ENCODE peak calls at places on chromosomes 4 and X, in seven cellular contexts. One of them, this sample, is unnamed.

GRCh38 chr4:93396274-93396673 is 432.3 kb upstream of the ATOH1 start:
- DNase-seq in MCF 10A: peak; percentile 79
- DNase-seq in T-helper 1 cell: no peak
- DNase-seq in A172: peak; percentile 51
- DNase-seq in hypothalamus: no peak
- DNase-seq in H7: no peak
- DNase-seq in omental fat pad: no peak
- DNase-seq in this sample: no peak

GRCh38 chrX:137290011-137290410 is 256.2 kb upstream of the GPR101 start:
- DNase-seq in H7: no peak
- DNase-seq in hypothalamus: no peak
- DNase-seq in MCF 10A: no peak
- DNase-seq in omental fat pad: no peak
- DNase-seq in T-helper 1 cell: no peak
- DNase-seq in A172: no peak
- DNase-seq in this sample: no peak

GRCh38 chr4:7959066-7959465 is 19.4 kb upstream of the AFAP1 start:
- DNase-seq in MCF 10A: no peak
- DNase-seq in omental fat pad: no peak
- DNase-seq in hypothalamus: no peak
- DNase-seq in A172: no peak
- DNase-seq in H7: no peak
- DNase-seq in T-helper 1 cell: no peak
- DNase-seq in this sample: no peak

GRCh38 chr4:26015133-26015651 is 101.2 kb downstream of the SMIM20 start:
- DNase-seq in omental fat pad: no peak
- DNase-seq in hypothalamus: peak; percentile 4
- DNase-seq in H7: no peak
- DNase-seq in MCF 10A: no peak
- DNase-seq in T-helper 1 cell: no peak
- DNase-seq in A172: no peak
- DNase-seq in this sample: peak; percentile 84

GRCh38 chr4:15781427-15782095 is 3.4 kb downstream of the CD38 start:
- DNase-seq in hypothalamus: no peak
- DNase-seq in MCF 10A: peak; percentile 65
- DNase-seq in T-helper 1 cell: peak; percentile 84
- DNase-seq in H7: no peak
- DNase-seq in A172: no peak
- DNase-seq in omental fat pad: no peak
- DNase-seq in this sample: no peak

GRCh38 chr4:122229857-122230256 is 77.7 kb downstream of the BLTP1 start:
- DNase-seq in A172: no peak
- DNase-seq in hypothalamus: no peak
- DNase-seq in H7: no peak
- DNase-seq in MCF 10A: no peak
- DNase-seq in omental fat pad: no peak
- DNase-seq in T-helper 1 cell: no peak
- DNase-seq in this sample: no peak

GRCh38 chr4:184316821-184317220 is 99.1 kb upstream of the ENPP6 start:
- DNase-seq in hypothalamus: no peak
- DNase-seq in omental fat pad: no peak
- DNase-seq in T-helper 1 cell: no peak
- DNase-seq in H7: no peak
- DNase-seq in A172: no peak
- DNase-seq in MCF 10A: no peak
- DNase-seq in this sample: no peak

GRCh38 chrX:126900937-126901336 is 81.4 kb downstream of the PRR32 start:
- DNase-seq in MCF 10A: no peak
- DNase-seq in hypothalamus: no peak
- DNase-seq in H7: no peak
- DNase-seq in A172: no peak
- DNase-seq in omental fat pad: no peak
- DNase-seq in T-helper 1 cell: no peak
- DNase-seq in this sample: no peak

GRCh38 chrX:16167181-16167580 is at the start of gene MAGEB17:
- DNase-seq in MCF 10A: no peak
- DNase-seq in hypothalamus: no peak
- DNase-seq in A172: no peak
- DNase-seq in omental fat pad: no peak
- DNase-seq in H7: peak; percentile 8
- DNase-seq in T-helper 1 cell: no peak
- DNase-seq in this sample: no peak

GRCh38 chr4:3715251-3716033 is 50.7 kb upstream of the ADRA2C start:
- DNase-seq in T-helper 1 cell: no peak
- DNase-seq in H7: no peak
- DNase-seq in A172: no peak
- DNase-seq in MCF 10A: no peak
- DNase-seq in hypothalamus: no peak
- DNase-seq in omental fat pad: no peak
- DNase-seq in this sample: no peak

GRCh38 chrX:69556094-69557011 is 52.2 kb downstream of the NALF2 start:
- DNase-seq in hypothalamus: no peak
- DNase-seq in MCF 10A: peak; percentile 89
- DNase-seq in H7: peak; percentile 62
- DNase-seq in A172: peak; percentile 25
- DNase-seq in omental fat pad: no peak
- DNase-seq in T-helper 1 cell: no peak
- DNase-seq in this sample: no peak

GRCh38 chrX:13894888-13895564 is 78.1 kb upstream of the GPM6B start:
- DNase-seq in A172: no peak
- DNase-seq in MCF 10A: peak; percentile 55
- DNase-seq in hypothalamus: no peak
- DNase-seq in H7: no peak
- DNase-seq in omental fat pad: no peak
- DNase-seq in T-helper 1 cell: no peak
- DNase-seq in this sample: no peak

GRCh38 chr4:60656171-60656570 is 544.0 kb upstream of the ADGRL3 start:
- DNase-seq in MCF 10A: no peak
- DNase-seq in A172: no peak
- DNase-seq in hypothalamus: no peak
- DNase-seq in T-helper 1 cell: no peak
- DNase-seq in H7: peak; percentile 7
- DNase-seq in omental fat pad: no peak
- DNase-seq in this sample: no peak

GRCh38 chrX:29662101-29662500 is 553.3 kb upstream of the MAGEB2 start:
- DNase-seq in omental fat pad: no peak
- DNase-seq in A172: peak; percentile 93
- DNase-seq in MCF 10A: peak; percentile 84
- DNase-seq in H7: no peak
- DNase-seq in hypothalamus: no peak
- DNase-seq in T-helper 1 cell: no peak
- DNase-seq in this sample: no peak

GRCh38 chrX:63434665-63435064 is 83.5 kb upstream of the SPIN4 start:
- DNase-seq in MCF 10A: peak; percentile 54
- DNase-seq in hypothalamus: no peak
- DNase-seq in omental fat pad: no peak
- DNase-seq in A172: peak; percentile 76
- DNase-seq in T-helper 1 cell: no peak
- DNase-seq in H7: no peak
- DNase-seq in this sample: no peak

GRCh38 chrX:71367396-71367795 is 1.2 kb downstream of the TAF1 start:
- DNase-seq in omental fat pad: no peak
- DNase-seq in A172: peak; percentile 0
- DNase-seq in H7: no peak
- DNase-seq in T-helper 1 cell: peak; percentile 13
- DNase-seq in MCF 10A: no peak
- DNase-seq in hypothalamus: no peak
- DNase-seq in this sample: no peak

GRCh38 chrX:132740316-132741123 is 217.9 kb downstream of the HS6ST2 start:
- DNase-seq in H7: peak; percentile 41
- DNase-seq in A172: no peak
- DNase-seq in T-helper 1 cell: no peak
- DNase-seq in omental fat pad: no peak
- DNase-seq in MCF 10A: peak; percentile 28
- DNase-seq in hypothalamus: no peak
- DNase-seq in this sample: no peak

GRCh38 chr4:20474119-20474518 is 222.4 kb downstream of the SLIT2 start:
- DNase-seq in omental fat pad: no peak
- DNase-seq in T-helper 1 cell: no peak
- DNase-seq in H7: no peak
- DNase-seq in A172: peak; percentile 23
- DNase-seq in MCF 10A: peak; percentile 53
- DNase-seq in hypothalamus: no peak
- DNase-seq in this sample: no peak

GRCh38 chr4:100278567-100278966 is 88.3 kb upstream of the DDIT4L start:
- DNase-seq in H7: no peak
- DNase-seq in MCF 10A: peak; percentile 8
- DNase-seq in A172: no peak
- DNase-seq in hypothalamus: no peak
- DNase-seq in T-helper 1 cell: no peak
- DNase-seq in omental fat pad: no peak
- DNase-seq in this sample: no peak

GRCh38 chrX:2928127-2928582 is 984 bp downstream of the ARSD start:
- DNase-seq in A172: no peak
- DNase-seq in H7: peak; percentile 94
- DNase-seq in hypothalamus: peak; percentile 36
- DNase-seq in MCF 10A: no peak
- DNase-seq in T-helper 1 cell: no peak
- DNase-seq in omental fat pad: no peak
- DNase-seq in this sample: peak; percentile 28

GRCh38 chrX:11239230-11239629 is 54.0 kb upstream of the AMELX start:
- DNase-seq in MCF 10A: no peak
- DNase-seq in T-helper 1 cell: no peak
- DNase-seq in A172: peak; percentile 34
- DNase-seq in hypothalamus: no peak
- DNase-seq in H7: no peak
- DNase-seq in omental fat pad: no peak
- DNase-seq in this sample: no peak

GRCh38 chrX:16739574-16739973 is 20.2 kb downstream of the SYAP1 start:
- DNase-seq in omental fat pad: no peak
- DNase-seq in A172: no peak
- DNase-seq in MCF 10A: no peak
- DNase-seq in hypothalamus: no peak
- DNase-seq in T-helper 1 cell: no peak
- DNase-seq in H7: no peak
- DNase-seq in this sample: no peak

GRCh38 chr4:23040539-23040938 is 347.8 kb downstream of the GBA3 start:
- DNase-seq in A172: no peak
- DNase-seq in MCF 10A: no peak
- DNase-seq in omental fat pad: no peak
- DNase-seq in H7: no peak
- DNase-seq in T-helper 1 cell: no peak
- DNase-seq in hypothalamus: no peak
- DNase-seq in this sample: no peak

GRCh38 chrX:10922841-10923240 is 188.3 kb upstream of the HCCS start:
- DNase-seq in A172: no peak
- DNase-seq in omental fat pad: no peak
- DNase-seq in hypothalamus: no peak
- DNase-seq in T-helper 1 cell: no peak
- DNase-seq in MCF 10A: no peak
- DNase-seq in H7: no peak
- DNase-seq in this sample: no peak

GRCh38 chr4:7941111-7942018 is 1.7 kb upstream of the AFAP1 start:
- DNase-seq in omental fat pad: no peak
- DNase-seq in hypothalamus: no peak
- DNase-seq in H7: no peak
- DNase-seq in MCF 10A: peak; percentile 43
- DNase-seq in T-helper 1 cell: no peak
- DNase-seq in A172: peak; percentile 63
- DNase-seq in this sample: no peak

GRCh38 chr4:128558896-128559669 is 250.4 kb upstream of the JADE1 start:
- DNase-seq in hypothalamus: no peak
- DNase-seq in A172: no peak
- DNase-seq in MCF 10A: no peak
- DNase-seq in omental fat pad: no peak
- DNase-seq in H7: no peak
- DNase-seq in T-helper 1 cell: no peak
- DNase-seq in this sample: no peak

GRCh38 chrX:153820601-153821000 is 9.7 kb downstream of the PDZD4 start:
- DNase-seq in omental fat pad: no peak
- DNase-seq in H7: peak; percentile 38
- DNase-seq in T-helper 1 cell: no peak
- DNase-seq in hypothalamus: no peak
- DNase-seq in A172: no peak
- DNase-seq in MCF 10A: no peak
- DNase-seq in this sample: no peak

GRCh38 chrX:109847257-109848187 is 114.5 kb upstream of the ACSL4 start:
- DNase-seq in omental fat pad: no peak
- DNase-seq in A172: peak; percentile 10
- DNase-seq in T-helper 1 cell: peak; percentile 17
- DNase-seq in MCF 10A: peak; percentile 90
- DNase-seq in hypothalamus: no peak
- DNase-seq in H7: no peak
- DNase-seq in this sample: no peak